ENCODE peak calls at places on chromosomes 1 and 21, in eight cellular contexts. One of them, this sample, is unnamed.

GRCh38 chr21:43851593-43851992 is 13.4 kb upstream of the AGPAT3 start:
- DNase-seq in endothelial cell: no peak
- DNase-seq in prostate gland: no peak
- DNase-seq in esophagus squamous epithelium: no peak
- DNase-seq in left lung: peak; percentile 25
- DNase-seq in cardiac muscle cell: no peak
- DNase-seq in GM12865: no peak
- DNase-seq in BE2C: no peak
- DNase-seq in this sample: no peak

GRCh38 chr1:14765773-14766172 is 167.3 kb downstream of the KAZN start:
- DNase-seq in cardiac muscle cell: no peak
- DNase-seq in esophagus squamous epithelium: no peak
- DNase-seq in left lung: no peak
- DNase-seq in prostate gland: no peak
- DNase-seq in GM12865: no peak
- DNase-seq in endothelial cell: no peak
- DNase-seq in BE2C: no peak
- DNase-seq in this sample: no peak

GRCh38 chr1:164914208-164914607 is 355.2 kb downstream of the PBX1 start:
- DNase-seq in cardiac muscle cell: peak; percentile 87
- DNase-seq in BE2C: no peak
- DNase-seq in GM12865: no peak
- DNase-seq in prostate gland: peak; percentile 24
- DNase-seq in left lung: no peak
- DNase-seq in endothelial cell: no peak
- DNase-seq in esophagus squamous epithelium: no peak
- DNase-seq in this sample: no peak

GRCh38 chr1:40476924-40477679 is at the start of gene ZFP69:
- DNase-seq in GM12865: peak; percentile 93
- DNase-seq in BE2C: peak; percentile 77
- DNase-seq in cardiac muscle cell: peak; percentile 81
- DNase-seq in endothelial cell: peak; percentile 69
- DNase-seq in left lung: peak; percentile 93
- DNase-seq in prostate gland: peak; percentile 10
- DNase-seq in esophagus squamous epithelium: peak; percentile 8
- DNase-seq in this sample: peak; percentile 92

GRCh38 chr1:46522184-46522968 is 29.1 kb downstream of the KNCN start:
- DNase-seq in left lung: peak; percentile 81
- DNase-seq in esophagus squamous epithelium: no peak
- DNase-seq in GM12865: peak; percentile 47
- DNase-seq in endothelial cell: no peak
- DNase-seq in prostate gland: peak; percentile 57
- DNase-seq in cardiac muscle cell: peak; percentile 95
- DNase-seq in BE2C: no peak
- DNase-seq in this sample: no peak

GRCh38 chr1:24380508-24380907 is 33.1 kb downstream of the STPG1 start:
- DNase-seq in BE2C: no peak
- DNase-seq in left lung: no peak
- DNase-seq in esophagus squamous epithelium: no peak
- DNase-seq in prostate gland: no peak
- DNase-seq in GM12865: no peak
- DNase-seq in cardiac muscle cell: no peak
- DNase-seq in endothelial cell: no peak
- DNase-seq in this sample: no peak

GRCh38 chr1:29639741-29640427 is 403.6 kb downstream of the PTPRU start:
- DNase-seq in esophagus squamous epithelium: no peak
- DNase-seq in GM12865: no peak
- DNase-seq in endothelial cell: no peak
- DNase-seq in left lung: no peak
- DNase-seq in BE2C: no peak
- DNase-seq in cardiac muscle cell: peak; percentile 32
- DNase-seq in prostate gland: no peak
- DNase-seq in this sample: no peak

GRCh38 chr1:18693256-18694098 is 62.8 kb downstream of the PAX7 start:
- DNase-seq in GM12865: no peak
- DNase-seq in left lung: no peak
- DNase-seq in endothelial cell: peak; percentile 34
- DNase-seq in BE2C: no peak
- DNase-seq in cardiac muscle cell: no peak
- DNase-seq in prostate gland: no peak
- DNase-seq in esophagus squamous epithelium: no peak
- DNase-seq in this sample: no peak

GRCh38 chr1:157948547-157949152 is 44.8 kb upstream of the KIRREL1 start:
- DNase-seq in GM12865: peak; percentile 46
- DNase-seq in prostate gland: no peak
- DNase-seq in BE2C: no peak
- DNase-seq in esophagus squamous epithelium: no peak
- DNase-seq in left lung: no peak
- DNase-seq in cardiac muscle cell: peak; percentile 60
- DNase-seq in endothelial cell: peak; percentile 38
- DNase-seq in this sample: peak; percentile 27

GRCh38 chr1:112389689-112390088 is 6.3 kb upstream of the CTTNBP2NL start:
- DNase-seq in prostate gland: no peak
- DNase-seq in BE2C: no peak
- DNase-seq in endothelial cell: no peak
- DNase-seq in cardiac muscle cell: no peak
- DNase-seq in left lung: no peak
- DNase-seq in GM12865: no peak
- DNase-seq in esophagus squamous epithelium: no peak
- DNase-seq in this sample: no peak

GRCh38 chr1:43071241-43071640 is 100.8 kb downstream of the EBNA1BP2 start:
- DNase-seq in GM12865: no peak
- DNase-seq in left lung: no peak
- DNase-seq in BE2C: no peak
- DNase-seq in cardiac muscle cell: no peak
- DNase-seq in esophagus squamous epithelium: no peak
- DNase-seq in endothelial cell: no peak
- DNase-seq in prostate gland: no peak
- DNase-seq in this sample: no peak

GRCh38 chr1:43072314-43072713 is 99.8 kb downstream of the EBNA1BP2 start:
- DNase-seq in endothelial cell: no peak
- DNase-seq in prostate gland: no peak
- DNase-seq in BE2C: no peak
- DNase-seq in GM12865: no peak
- DNase-seq in esophagus squamous epithelium: no peak
- DNase-seq in cardiac muscle cell: no peak
- DNase-seq in left lung: no peak
- DNase-seq in this sample: no peak

GRCh38 chr1:43074709-43075108 is 97.4 kb downstream of the EBNA1BP2 start:
- DNase-seq in left lung: no peak
- DNase-seq in prostate gland: no peak
- DNase-seq in cardiac muscle cell: no peak
- DNase-seq in endothelial cell: no peak
- DNase-seq in BE2C: no peak
- DNase-seq in esophagus squamous epithelium: no peak
- DNase-seq in GM12865: no peak
- DNase-seq in this sample: no peak

GRCh38 chr1:43073490-43074230 is 98.4 kb downstream of the EBNA1BP2 start:
- DNase-seq in endothelial cell: peak; percentile 72
- DNase-seq in left lung: no peak
- DNase-seq in prostate gland: peak; percentile 75
- DNase-seq in cardiac muscle cell: peak; percentile 86
- DNase-seq in BE2C: peak; percentile 67
- DNase-seq in esophagus squamous epithelium: no peak
- DNase-seq in GM12865: peak; percentile 80
- DNase-seq in this sample: peak; percentile 80

GRCh38 chr1:43074244-43074643 is 97.8 kb downstream of the EBNA1BP2 start:
- DNase-seq in endothelial cell: peak; percentile 26
- DNase-seq in esophagus squamous epithelium: no peak
- DNase-seq in GM12865: no peak
- DNase-seq in cardiac muscle cell: no peak
- DNase-seq in prostate gland: no peak
- DNase-seq in left lung: no peak
- DNase-seq in BE2C: no peak
- DNase-seq in this sample: no peak
- TF ChIP-seq CTCF in endothelial cell: no peak
- TF ChIP-seq CTCF in esophagus squamous epithelium: no peak
- TF ChIP-seq CTCF in GM12865: no peak
- TF ChIP-seq CTCF in cardiac muscle cell: no peak
- TF ChIP-seq CTCF in prostate gland: no peak
- TF ChIP-seq CTCF in left lung: no peak
- TF ChIP-seq CTCF in BE2C: peak; percentile 40
- TF ChIP-seq CTCF in this sample: peak; percentile 3

DNA sequence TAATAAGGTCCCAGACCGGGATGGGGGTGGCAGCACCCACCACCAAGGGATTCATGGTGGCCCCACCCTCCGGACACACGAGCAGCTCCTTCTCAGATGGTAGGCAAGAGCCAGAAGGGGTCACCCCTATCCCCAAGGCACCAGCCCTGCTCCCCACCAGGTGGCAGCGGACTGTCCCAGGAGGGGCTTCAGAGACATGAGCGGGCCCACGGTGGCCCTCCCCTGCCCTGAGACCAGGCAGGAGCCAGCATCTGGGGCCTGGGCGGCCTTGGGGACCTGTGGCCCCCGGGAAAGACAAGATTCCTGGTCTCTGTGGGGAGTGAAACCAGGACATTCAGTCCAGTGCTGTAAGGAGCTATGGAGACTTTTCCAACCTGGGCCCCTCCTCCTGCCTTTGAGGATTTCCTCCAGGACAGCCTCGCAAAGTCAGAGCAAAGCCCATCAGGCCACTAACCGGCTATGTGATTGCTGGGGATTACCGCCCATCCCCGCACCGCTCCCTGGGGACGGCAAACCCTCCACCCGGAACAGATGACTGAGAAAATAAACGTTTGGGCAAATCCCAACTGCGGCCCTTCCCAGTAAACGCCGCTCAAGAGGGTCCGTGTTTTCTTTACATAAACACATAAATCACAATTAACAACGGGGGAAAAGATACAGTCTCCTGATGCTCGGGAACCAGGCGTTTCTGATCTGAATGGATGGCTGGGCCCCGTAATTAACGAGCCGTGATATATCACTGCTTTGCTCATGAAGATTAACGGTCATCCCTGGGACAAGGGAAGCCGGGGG is 50.9 kb upstream of the ARHGEF16 start:
- DNase-seq in BE2C: no peak
- DNase-seq in endothelial cell: peak; percentile 55
- DNase-seq in esophagus squamous epithelium: no peak
- DNase-seq in prostate gland: no peak
- DNase-seq in left lung: no peak
- DNase-seq in cardiac muscle cell: no peak
- DNase-seq in GM12865: no peak
- DNase-seq in this sample: no peak
- TF ChIP-seq CTCF in BE2C: peak; percentile 7
- TF ChIP-seq CTCF in endothelial cell: peak; percentile 54
- TF ChIP-seq CTCF in esophagus squamous epithelium: no peak
- TF ChIP-seq CTCF in prostate gland: no peak
- TF ChIP-seq CTCF in left lung: no peak
- TF ChIP-seq CTCF in cardiac muscle cell: peak; percentile 13
- TF ChIP-seq CTCF in GM12865: no peak
- TF ChIP-seq CTCF in this sample: no peak

DNA sequence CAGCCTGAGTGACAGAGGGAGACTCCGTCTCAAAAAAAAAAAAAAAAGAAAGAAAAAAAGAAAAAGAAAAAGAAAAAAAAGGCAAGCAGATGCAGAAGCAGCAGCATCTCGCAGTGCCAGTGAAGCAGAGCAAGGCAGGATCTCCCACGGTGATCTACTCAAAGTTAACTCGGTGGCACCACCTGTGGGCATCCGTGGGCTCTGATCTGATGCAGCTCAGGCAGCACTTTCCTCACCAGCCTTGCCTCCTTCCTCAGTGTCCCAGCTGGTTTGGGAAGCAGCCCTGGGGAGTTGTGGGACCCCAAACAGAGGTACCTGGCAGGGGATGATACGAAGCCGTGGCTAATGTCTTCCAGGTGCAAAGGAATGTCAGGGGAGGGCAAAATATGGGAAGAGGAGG is 104.3 kb upstream of the KRTAP19-8 start:
- DNase-seq in left lung: no peak
- DNase-seq in endothelial cell: peak; percentile 21
- DNase-seq in cardiac muscle cell: no peak
- DNase-seq in esophagus squamous epithelium: no peak
- DNase-seq in GM12865: peak; percentile 33
- DNase-seq in prostate gland: no peak
- DNase-seq in BE2C: peak; percentile 51
- DNase-seq in this sample: no peak
- TF ChIP-seq CTCF in left lung: no peak
- TF ChIP-seq CTCF in endothelial cell: no peak
- TF ChIP-seq CTCF in cardiac muscle cell: no peak
- TF ChIP-seq CTCF in esophagus squamous epithelium: no peak
- TF ChIP-seq CTCF in GM12865: peak; percentile 24
- TF ChIP-seq CTCF in prostate gland: no peak
- TF ChIP-seq CTCF in BE2C: peak; percentile 59
- TF ChIP-seq CTCF in this sample: no peak

DNA sequence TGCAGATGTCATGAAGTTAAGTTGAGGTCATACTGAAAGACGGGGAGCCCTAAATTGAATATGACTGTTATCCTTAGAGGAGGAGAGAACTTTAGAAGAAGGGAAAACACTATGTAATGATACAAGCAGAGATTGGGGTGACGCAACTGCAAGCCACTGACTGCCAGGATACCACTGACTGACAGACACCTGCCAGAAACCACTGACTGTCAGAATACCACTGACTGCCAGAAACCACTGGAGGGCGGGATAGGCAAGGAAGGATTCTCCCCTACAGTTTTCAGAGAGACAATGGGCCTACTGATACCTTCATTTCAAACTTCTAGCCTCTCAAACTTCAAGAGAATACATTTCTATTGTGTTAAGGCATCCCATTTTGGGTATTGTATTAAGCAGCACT is 388.7 kb downstream of the USH2A start:
- DNase-seq in left lung: no peak
- DNase-seq in endothelial cell: peak; percentile 35
- DNase-seq in BE2C: peak; percentile 64
- DNase-seq in prostate gland: no peak
- DNase-seq in esophagus squamous epithelium: no peak
- DNase-seq in cardiac muscle cell: no peak
- DNase-seq in GM12865: no peak
- DNase-seq in this sample: no peak
- TF ChIP-seq CTCF in left lung: no peak
- TF ChIP-seq CTCF in endothelial cell: peak; percentile 22
- TF ChIP-seq CTCF in BE2C: peak; percentile 89
- TF ChIP-seq CTCF in prostate gland: no peak
- TF ChIP-seq CTCF in esophagus squamous epithelium: no peak
- TF ChIP-seq CTCF in cardiac muscle cell: no peak
- TF ChIP-seq CTCF in GM12865: no peak
- TF ChIP-seq CTCF in this sample: no peak

DNA sequence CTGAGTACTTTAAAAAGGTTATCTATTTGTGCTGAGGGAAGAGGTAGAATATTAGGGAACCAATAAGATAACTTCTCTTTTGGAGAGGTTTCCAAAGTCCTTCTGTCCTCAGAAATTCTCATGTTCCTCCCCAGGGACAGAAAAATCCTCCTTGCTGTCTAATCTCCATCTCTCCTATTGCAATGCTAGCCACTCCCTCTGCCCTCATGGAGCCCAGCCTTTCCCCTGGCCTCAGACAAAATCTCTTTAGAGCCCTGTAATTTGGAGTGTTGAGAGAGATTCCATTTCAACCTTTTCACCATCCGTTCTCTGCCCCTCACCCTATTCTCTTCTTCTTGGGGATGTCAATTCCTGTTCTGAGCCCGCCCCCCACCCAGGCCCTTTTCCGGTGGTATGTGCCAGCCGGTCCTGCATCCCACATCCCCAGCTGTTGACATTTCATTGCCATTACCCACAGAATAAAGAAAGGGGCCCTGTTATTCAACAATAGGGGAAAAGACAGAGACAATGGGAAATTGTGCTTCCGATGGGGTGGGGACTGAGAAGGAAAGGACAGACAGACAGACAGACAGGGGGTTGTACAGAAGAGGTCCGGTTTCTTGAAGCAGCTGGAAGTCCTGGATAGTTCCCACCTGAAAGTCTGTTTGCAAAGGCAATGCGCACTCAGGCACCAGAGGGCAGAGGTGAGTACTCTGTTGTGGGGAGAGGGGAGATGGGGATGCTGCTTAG is at the start of gene HAPLN2:
- DNase-seq in esophagus squamous epithelium: no peak
- DNase-seq in left lung: no peak
- DNase-seq in endothelial cell: peak; percentile 73
- DNase-seq in cardiac muscle cell: no peak
- DNase-seq in BE2C: peak; percentile 64
- DNase-seq in GM12865: peak; percentile 29
- DNase-seq in prostate gland: no peak
- DNase-seq in this sample: no peak
- TF ChIP-seq CTCF in esophagus squamous epithelium: peak; percentile 17
- TF ChIP-seq CTCF in left lung: peak; percentile 12
- TF ChIP-seq CTCF in endothelial cell: no peak
- TF ChIP-seq CTCF in cardiac muscle cell: peak; percentile 57
- TF ChIP-seq CTCF in BE2C: peak; percentile 84
- TF ChIP-seq CTCF in GM12865: peak; percentile 56
- TF ChIP-seq CTCF in prostate gland: no peak
- TF ChIP-seq CTCF in this sample: peak; percentile 41

This sample was measured in GM13976.